ENCODE peak calls at places on chromosomes 7 and 10, in eight cellular contexts. U, Q, Y, M, E, F, S and R are unnamed samples.
A peak's percentile ranks its signal among the peaks of the same experiment; 100 is the strongest.

GRCh38 chr10:103466734-103467133 is 8.0 kb upstream of the CALHM1 start:
- DNase-seq in M (no peak), U (no peak), F (no peak), Q (peak; percentile 73), S (no peak), E (no peak), Y (no peak), R (no peak)

GRCh38 chr10:24207781-24208611 is 942 bp upstream of the KIAA1217 start:
- DNase-seq in E (no peak), F (no peak), Q (peak; percentile 65), M (no peak), U (no peak), S (no peak), Y (peak; percentile 14), R (no peak)

GRCh38 chr7:152336754-152337368 is 98.9 kb downstream of the KMT2C start:
- DNase-seq in E (peak; percentile 38), Y (no peak), U (peak; percentile 18), Q (peak; percentile 52), F (peak; percentile 42), S (peak; percentile 41), M (no peak), R (no peak)

GRCh38 chr7:102146989-102147388 is 139.7 kb upstream of the SH2B2 start:
- DNase-seq in Y (no peak), F (peak; percentile 86), S (no peak), U (no peak), M (no peak), Q (peak; percentile 56), E (no peak), R (no peak)

GRCh38 chr7:71868797-71869196 is 543.3 kb downstream of the CALN1 start:
- DNase-seq in Q (peak; percentile 74), E (peak; percentile 1), M (no peak), U (no peak), S (peak; percentile 17), Y (no peak), F (peak; percentile 94), R (no peak)

GRCh38 chr10:51699145-51699474 is 285 bp downstream of the CSTF2T start:
- DNase-seq in Y (no peak), M (no peak), Q (no peak), S (no peak), U (no peak), F (no peak), E (peak; percentile 14), R (no peak)

GRCh38 chr10:88152720-88153119 is 289.3 kb downstream of the PTEN start:
- DNase-seq in U (no peak), F (peak; percentile 62), Y (peak; percentile 86), E (peak; percentile 100), S (peak; percentile 100), Q (peak; percentile 56), M (peak; percentile 48), R (peak; percentile 22)

GRCh38 chr7:144513332-144513731 is 109.8 kb upstream of the NOBOX start:
- DNase-seq in Q (peak; percentile 56), M (no peak), S (no peak), F (peak; percentile 88), E (no peak), Y (no peak), U (no peak), R (no peak)

GRCh38 chr10:11104772-11105675 is 87.4 kb downstream of the CELF2 start:
- DNase-seq in U (no peak), F (no peak), E (no peak), S (no peak), Q (no peak), Y (no peak), M (no peak), R (no peak)

GRCh38 chr7:2530076-2530967 is 10.7 kb downstream of the LFNG start:
- DNase-seq in Y (no peak), F (peak; percentile 94), M (no peak), U (no peak), Q (peak; percentile 34), E (no peak), S (no peak), R (no peak)